ENCODE peak calls at places on chromosomes 2 and 18, in seven cellular contexts. R, Q, W, Y, X, V and N are unnamed samples.
A peak's percentile ranks its signal among the peaks of the same experiment; 100 is the strongest.

GRCh38 chr2:23900133-23900926 is 26.6 kb downstream of the ATAD2B start:
- DNase-seq in R (no peak), Q (peak; percentile 11), W (no peak), Y (no peak), X (peak; percentile 35), V (peak; percentile 73), N (peak; percentile 23)

GRCh38 chr2:27955762-27956161 is 65.2 kb downstream of the BABAM2 start:
- DNase-seq in R (no peak), Q (peak; percentile 19), W (no peak), Y (no peak), X (no peak), V (peak; percentile 53), N (no peak)

GRCh38 chr2:101064868-101065549 is 62.9 kb downstream of the RPL31 start:
- DNase-seq in R (peak; percentile 61), Q (peak; percentile 77), W (no peak), Y (peak; percentile 32), X (peak; percentile 27), V (peak; percentile 80), N (no peak)

GRCh38 chr2:149924028-149924427 is 336.5 kb upstream of the MMADHC start:
- DNase-seq in R (no peak), Q (peak; percentile 19), W (no peak), Y (no peak), X (no peak), V (peak; percentile 45), N (no peak)

GRCh38 chr18:37873416-37873815 is 307.8 kb upstream of the CELF4 start:
- DNase-seq in R (no peak), Q (no peak), W (no peak), Y (no peak), X (no peak), V (no peak), N (no peak)

GRCh38 chr2:143529118-143529720 is 400.0 kb downstream of the ARHGAP15 start:
- DNase-seq in R (no peak), Q (no peak), W (no peak), Y (no peak), X (no peak), V (no peak), N (no peak)

GRCh38 chr2:10847008-10847407 is 34.4 kb upstream of the PDIA6 start:
- DNase-seq in R (no peak), Q (no peak), W (no peak), Y (no peak), X (no peak), V (no peak), N (no peak)

GRCh38 chr2:9268310-9269081 is 61.9 kb downstream of the ASAP2 start:
- DNase-seq in R (no peak), Q (no peak), W (no peak), Y (no peak), X (no peak), V (no peak), N (no peak)

GRCh38 chr2:231227309-231228162 is 29.1 kb downstream of the ARMC9 start:
- DNase-seq in R (peak; percentile 63), Q (peak; percentile 90), W (peak; percentile 51), Y (peak; percentile 80), X (peak; percentile 89), V (peak; percentile 82), N (peak; percentile 34)

GRCh38 chr2:146572598-146572997 is 1272.2 kb upstream of the ACVR2A start:
- DNase-seq in R (no peak), Q (no peak), W (no peak), Y (no peak), X (no peak), V (peak; percentile 48), N (no peak)

GRCh38 chr2:190891370-190891769 is 10.7 kb downstream of the GLS start:
- DNase-seq in R (no peak), Q (no peak), W (no peak), Y (peak; percentile 36), X (no peak), V (no peak), N (no peak)

GRCh38 chr2:160376576-160376975 is 117.0 kb downstream of the RBMS1 start:
- DNase-seq in R (no peak), Q (no peak), W (no peak), Y (no peak), X (no peak), V (peak; percentile 69), N (no peak)

GRCh38 chr2:241813080-241813805 is 4.2 kb downstream of the NEU4 start:
- DNase-seq in R (no peak), Q (no peak), W (no peak), Y (peak; percentile 46), X (no peak), V (no peak), N (no peak)

GRCh38 chr2:201793631-201794030 is 12.7 kb upstream of the CDK15 start:
- DNase-seq in R (no peak), Q (no peak), W (no peak), Y (no peak), X (no peak), V (no peak), N (no peak)